ENCODE peak calls at places on chromosome 15, in five cellular contexts. Q is Peyer's patch, T is right lobe of liver, N is sigmoid colon, W is endothelial cell of umbilical vein. V is an unnamed sample.

GRCh38 chr15:92839696-92840095 is 60.4 kb upstream of the CHD2 start:
- DNase-seq in Q (peak; percentile 51), T (no peak), N (no peak), W (no peak), V (no peak)

GRCh38 chr15:100703032-100703578 is 100.7 kb downstream of the ASB7 start:
- DNase-seq in Q (no peak), T (no peak), N (no peak), W (peak; percentile 93), V (no peak)

GRCh38 chr15:44034933-44035624 is 160.0 kb downstream of the FRMD5 start:
- DNase-seq in Q (no peak), T (no peak), N (no peak), W (peak; percentile 82), V (no peak)

GRCh38 chr15:70722266-70723123 is 40.9 kb downstream of the UACA start:
- DNase-seq in Q (no peak), T (no peak), N (no peak), W (peak; percentile 62), V (no peak)

GRCh38 chr15:85581495-85581894 is 201.1 kb downstream of the AKAP13 start:
- DNase-seq in Q (peak; percentile 76), T (peak; percentile 61), N (peak; percentile 81), W (no peak), V (peak; percentile 58)

GRCh38 chr15:64828985-64829384 is 3.5 kb upstream of the PIF1 start:
- DNase-seq in Q (no peak), T (no peak), N (no peak), W (no peak), V (no peak)

GRCh38 chr15:65862682-65863081 is 6.6 kb upstream of the RAB11A start:
- DNase-seq in Q (no peak), T (no peak), N (no peak), W (peak; percentile 56), V (peak; percentile 38)

GRCh38 chr15:65248506-65248905 is 37.2 kb upstream of the CILP start:
- DNase-seq in Q (no peak), T (no peak), N (no peak), W (no peak), V (no peak)

GRCh38 chr15:94620632-94621031 is 389.3 kb downstream of the MCTP2 start:
- DNase-seq in Q (no peak), T (no peak), N (no peak), W (no peak), V (no peak)

GRCh38 chr15:66772967-66773873 is 71.2 kb downstream of the SMAD6 start:
- DNase-seq in Q (no peak), T (no peak), N (peak; percentile 75), W (peak; percentile 39), V (peak; percentile 72)

GRCh38 chr15:59444082-59444835 is 6.3 kb downstream of the FAM81A start:
- DNase-seq in Q (no peak), T (no peak), N (no peak), W (no peak), V (no peak)

GRCh38 chr15:98800437-98801233 is 152.3 kb downstream of the IGF1R start:
- DNase-seq in Q (no peak), T (no peak), N (peak; percentile 71), W (peak; percentile 98), V (peak; percentile 48)
- H3K4me1 ChIP-seq in Q (peaks cover 9% of the 10 kb centered on the region), T (no peaks in the 10 kb centered on the region), N (no peaks in the 10 kb centered on the region), W (peaks cover 42% of the 10 kb centered on the region), V (peaks cover 49% of the 10 kb centered on the region)

GRCh38 chr15:76327191-76328105 is 9.1 kb upstream of the ISL2 start:
- DNase-seq in Q (no peak), T (no peak), N (no peak), W (no peak), V (no peak)
- TF ChIP-seq POLR2A in Q (no peak), T (no peak), N (no peak), W (no peak), V (no peak)

GRCh38 chr15:26295331-26295730 is 432.2 kb upstream of the ATP10A start:
- DNase-seq in Q (no peak), T (no peak), N (no peak), W (no peak), V (no peak)

GRCh38 chr15:26298666-26299065 is 435.5 kb upstream of the ATP10A start:
- DNase-seq in Q (no peak), T (no peak), N (no peak), W (no peak), V (no peak)

GRCh38 chr15:26294062-26294689 is 431.0 kb upstream of the ATP10A start:
- DNase-seq in Q (no peak), T (no peak), N (no peak), W (no peak), V (no peak)

DNA sequence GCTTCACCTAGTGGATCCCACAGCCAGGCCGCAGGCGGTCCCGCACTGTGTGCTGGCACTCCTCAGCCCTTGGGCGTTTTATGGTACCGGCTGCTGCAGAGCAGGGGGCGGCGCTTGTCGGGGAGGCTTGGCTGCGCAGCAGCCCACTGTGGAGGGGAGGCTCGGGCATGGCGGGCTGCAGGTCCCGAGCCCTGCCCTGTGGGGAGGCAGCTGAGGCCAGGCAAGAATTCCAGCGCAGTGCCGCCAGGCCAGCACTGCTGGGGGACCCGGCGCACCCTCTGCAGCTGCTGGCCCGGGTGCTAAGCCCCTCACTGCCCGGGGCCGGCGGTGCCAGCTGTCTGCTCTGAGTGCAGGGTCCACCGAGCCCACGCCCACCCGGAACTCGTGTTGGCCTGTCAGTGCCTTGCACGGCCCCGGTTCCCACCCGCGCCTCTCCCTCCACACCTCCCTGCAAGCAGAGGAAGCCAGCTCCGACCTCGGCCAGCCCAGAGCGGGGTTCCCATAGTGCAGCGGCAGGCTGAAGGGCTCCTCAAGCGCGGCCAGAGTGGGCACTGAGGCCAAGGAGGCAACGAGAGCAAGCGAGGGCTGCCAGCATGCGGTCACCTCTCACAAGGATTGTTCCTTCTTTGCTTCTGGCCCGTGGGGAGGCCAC is 435.0 kb upstream of the ATP10A start:
- DNase-seq in Q (no peak), T (no peak), N (no peak), W (no peak), V (no peak)
- TF ChIP-seq CTCF in Q (no peak), T (no peak), N (no peak), W (no peak), V (no peak)

GRCh38 chr15:88899251-88899650 is 3.9 kb upstream of the HAPLN3 start:
- DNase-seq in Q (no peak), T (no peak), N (no peak), W (no peak), V (no peak)
- H3K4me1 ChIP-seq in Q (peaks cover 18% of the 10 kb centered on the region), T (no peaks in the 10 kb centered on the region), N (no peaks in the 10 kb centered on the region), W (peaks cover 33% of the 10 kb centered on the region), V (peaks cover 32% of the 10 kb centered on the region)

V was measured in stomach.